ENCODE peak calls at places on chromosomes 3 and 15, in four cellular contexts. D is fibroblast of gingiva; Z is activated T-helper 1 cell treated with Interleukin-2 at 50 U/mL for 16 hours; S is activated CD4-positive, alpha-beta T cell treated with anti-CD3 and anti-CD28 coated beads, Interleukin-2, amount 10 ng/mL, durations not matched to agents 24 days and 14 days. K is an unnamed sample.

GRCh38 chr15:85485956-85486567 is 105.7 kb downstream of the AKAP13 start:
- DNase-seq in S (peak; percentile 92), D (peak; percentile 61), Z (peak; percentile 23), K (peak; percentile 58)

GRCh38 chr3:194032828-194033435 is 103.0 kb upstream of the HES1 start:
- DNase-seq in Z (no peak), S (no peak), D (no peak), K (no peak)

GRCh38 chr3:52056521-52056967 is at the start of gene DUSP7:
- DNase-seq in Z (peak; percentile 60), S (peak; percentile 94), D (peak; percentile 50), K (peak; percentile 83)

GRCh38 chr3:142509079-142509478 is 61.2 kb upstream of the XRN1 start:
- DNase-seq in S (peak; percentile 65), D (no peak), Z (no peak), K (no peak)

GRCh38 chr3:49716691-49717538 is 2.6 kb downstream of the AMIGO3 start:
- DNase-seq in S (no peak), D (no peak), Z (no peak), K (no peak)

GRCh38 chr15:89088605-89089315 is 504 bp downstream of the ABHD2 start:
- DNase-seq in D (peak; percentile 10), S (peak; percentile 69), Z (no peak), K (no peak)

GRCh38 chr3:10193692-10194327 is 29.1 kb downstream of the IRAK2 start:
- DNase-seq in D (no peak), S (peak; percentile 67), Z (no peak), K (no peak)

GRCh38 chr3:150761831-150762661 is 923 bp downstream of the SIAH2 start:
- DNase-seq in Z (peak; percentile 7), S (peak; percentile 81), D (peak; percentile 51), K (peak; percentile 60)

GRCh38 chr3:190092250-190092649 is 28.4 kb downstream of the P3H2 start:
- DNase-seq in S (no peak), Z (no peak), D (peak; percentile 76), K (no peak)

GRCh38 chr3:16174389-16174788 is at the start of gene GALNT15:
- DNase-seq in D (peak; percentile 99), Z (no peak), S (no peak), K (peak; percentile 87)

GRCh38 chr15:80828796-80829195 is 49.6 kb downstream of the CEMIP start:
- DNase-seq in S (no peak), Z (no peak), D (no peak), K (no peak)

GRCh38 chr3:55659701-55660100 is 172.6 kb upstream of the WNT5A start:
- DNase-seq in S (no peak), Z (no peak), D (no peak), K (no peak)

GRCh38 chr3:99875573-99875924 is 57.9 kb downstream of the CMSS1 start:
- DNase-seq in S (no peak), D (peak; percentile 58), Z (no peak), K (no peak)

GRCh38 chr15:49883121-49883520 is 235.9 kb downstream of the ATP8B4 start:
- DNase-seq in S (no peak), D (no peak), Z (no peak), K (no peak)

GRCh38 chr3:187729598-187729997 is 15.7 kb downstream of the BCL6 start:
- DNase-seq in Z (no peak), D (no peak), S (no peak), K (no peak)

GRCh38 chr3:132228923-132229322 is 88.3 kb upstream of the ACP3 start:
- DNase-seq in Z (no peak), D (no peak), S (no peak), K (no peak)

GRCh38 chr15:83206971-83207621 is 527 bp downstream of the HDGFL3 start:
- DNase-seq in Z (no peak), D (peak; percentile 41), S (peak; percentile 79), K (peak; percentile 28)

GRCh38 chr3:132486086-132486485 is 68.8 kb downstream of the DNAJC13 start:
- DNase-seq in Z (no peak), D (peak; percentile 78), S (no peak), K (no peak)

GRCh38 chr3:45987368-45988099 is 8.1 kb downstream of the FYCO1 start:
- DNase-seq in Z (no peak), D (peak; percentile 67), S (no peak), K (peak; percentile 66)

GRCh38 chr3:87509401-87509800 is 233.0 kb upstream of the POU1F1 start:
- DNase-seq in D (no peak), S (no peak), Z (no peak), K (no peak)

GRCh38 chr3:42906085-42906904 is at the start of gene ZNF662:
- DNase-seq in D (peak; percentile 10), Z (no peak), S (no peak), K (peak; percentile 32)

GRCh38 chr15:25739687-25740121 is 123.4 kb downstream of the ATP10A start:
- DNase-seq in D (peak; percentile 49), Z (peak; percentile 14), S (peak; percentile 78), K (no peak)

GRCh38 chr3:195188530-195188917 is 82.4 kb downstream of the XXYLT1 start:
- DNase-seq in D (peak; percentile 35), S (no peak), Z (no peak), K (no peak)

GRCh38 chr3:100893590-100893989 is 99.6 kb downstream of the ABI3BP start:
- DNase-seq in Z (no peak), D (peak; percentile 42), S (no peak), K (no peak)

GRCh38 chr15:74997161-74997942 is 2.0 kb downstream of the SCAMP5 start:
- DNase-seq in Z (no peak), D (no peak), S (no peak), K (no peak)

GRCh38 chr3:147656023-147656422 is 246.9 kb downstream of the ZIC1 start:
- DNase-seq in Z (no peak), S (no peak), D (no peak), K (no peak)

GRCh38 chr3:97658670-97659285 is 105.8 kb upstream of the ARL6 start:
- DNase-seq in Z (no peak), S (no peak), D (no peak), K (peak; percentile 6)

GRCh38 chr3:17583530-17583929 is 158.9 kb downstream of the TBC1D5 start:
- DNase-seq in S (no peak), D (no peak), Z (no peak), K (no peak)

GRCh38 chr15:58472821-58473581 is 41.2 kb downstream of the LIPC start:
- DNase-seq in D (no peak), S (peak; percentile 89), Z (no peak), K (no peak)

GRCh38 chr3:171116365-171116764 is 89.8 kb upstream of the SLC2A2 start:
- DNase-seq in D (peak; percentile 9), S (no peak), Z (no peak), K (no peak)

GRCh38 chr3:46162975-46163550 is 45.0 kb downstream of the CCR1 start:
- DNase-seq in D (no peak), S (no peak), Z (no peak), K (no peak)